ENCODE peak calls at places on chromosomes 7 and 10, in eight cellular contexts. Y is cardiac fibroblast; T is coronary artery; M is aorta; Z is heart left ventricle; V is CD8-positive, alpha-beta memory T cell; N is hepatocyte; A is ovary. H is an unnamed sample.

GRCh38 chr7:39609462-39610149 is 13.8 kb upstream of the RALA start:
- DNase-seq in Z (peak; percentile 19), M (peak; percentile 80), T (no peak), N (peak; percentile 32), V (no peak), Y (no peak), A (no peak), H (no peak)

GRCh38 chr7:16951483-16952080 is 69.8 kb upstream of the AGR3 start:
- DNase-seq in V (no peak), N (no peak), M (no peak), Y (peak; percentile 38), T (no peak), Z (no peak), A (no peak), H (no peak)

GRCh38 chr7:74199551-74200355 is 10.1 kb upstream of the LAT2 start:
- DNase-seq in Z (no peak), V (no peak), Y (peak; percentile 27), N (no peak), A (no peak), M (peak; percentile 37), T (no peak), H (no peak)

GRCh38 chr10:101879456-101880189 is 36.0 kb upstream of the KCNIP2 start:
- DNase-seq in T (no peak), N (no peak), Y (peak; percentile 81), M (no peak), Z (no peak), V (no peak), A (no peak), H (no peak)

GRCh38 chr7:86600506-86601290 is 43.0 kb upstream of the GRM3 start:
- DNase-seq in A (no peak), Z (no peak), V (no peak), M (no peak), N (peak; percentile 4), Y (no peak), T (no peak), H (no peak)

GRCh38 chr7:122974229-122974628 is 21.3 kb downstream of the TAS2R16 start:
- DNase-seq in A (no peak), N (no peak), M (no peak), Y (no peak), V (no peak), Z (no peak), T (no peak), H (no peak)

GRCh38 chr10:61325183-61325582 is 128.0 kb downstream of the TMEM26 start:
- DNase-seq in N (no peak), Y (no peak), M (no peak), Z (no peak), T (no peak), A (no peak), V (no peak), H (no peak)

GRCh38 chr10:116667484-116667883 is 46.7 kb downstream of the PNLIPRP2 start:
- DNase-seq in Y (no peak), N (no peak), M (no peak), V (no peak), Z (no peak), A (peak; percentile 6), T (no peak), H (no peak)

GRCh38 chr7:46139079-46139478 is 218.0 kb upstream of the IGFBP3 start:
- DNase-seq in Z (no peak), Y (peak; percentile 89), V (no peak), N (peak; percentile 37), M (no peak), A (no peak), T (no peak), H (no peak)

GRCh38 chr10:132905661-132906060 is 36.7 kb downstream of the CFAP46 start:
- DNase-seq in T (no peak), A (no peak), M (peak; percentile 41), V (no peak), Y (no peak), N (no peak), Z (no peak), H (no peak)

GRCh38 chr7:27124979-27125689 is 5.4 kb downstream of the HOXA4 start:
- DNase-seq in Z (no peak), Y (no peak), M (no peak), T (peak; percentile 26), N (no peak), A (no peak), V (no peak), H (no peak)

GRCh38 chr7:2864999-2865670 is 21.0 kb upstream of the GNA12 start:
- DNase-seq in Y (peak; percentile 81), T (no peak), A (peak; percentile 83), V (peak; percentile 61), M (peak; percentile 82), N (peak; percentile 76), Z (peak; percentile 62), H (no peak)

GRCh38 chr7:2861509-2861908 is 17.4 kb upstream of the GNA12 start:
- DNase-seq in M (peak; percentile 19), Y (no peak), V (no peak), Z (no peak), A (no peak), N (no peak), T (no peak), H (no peak)

GRCh38 chr7:2864204-2864985 is 20.3 kb upstream of the GNA12 start:
- DNase-seq in Y (peak; percentile 60), T (no peak), Z (no peak), A (no peak), V (peak; percentile 10), M (peak; percentile 57), N (no peak), H (no peak)

GRCh38 chr7:2862831-2863361 is 18.8 kb upstream of the GNA12 start:
- DNase-seq in V (peak; percentile 54), M (peak; percentile 76), T (no peak), A (no peak), N (no peak), Z (no peak), Y (peak; percentile 83), H (no peak)

GRCh38 chr7:2863461-2864066 is 19.5 kb upstream of the GNA12 start:
- DNase-seq in A (peak; percentile 85), V (peak; percentile 69), Z (peak; percentile 84), M (peak; percentile 93), N (peak; percentile 85), T (peak; percentile 96), Y (peak; percentile 99), H (peak; percentile 37)
- H3K4me3 ChIP-seq in A (no peak overlapping the region), V (peak overlapping the region; percentile 32), Z (peak overlapping the region; percentile 9), M (no peak overlapping the region), N (no peak overlapping the region), T (peak overlapping the region; percentile 62), Y (no peak overlapping the region), H (peak overlapping the region; percentile 1)

DNA sequence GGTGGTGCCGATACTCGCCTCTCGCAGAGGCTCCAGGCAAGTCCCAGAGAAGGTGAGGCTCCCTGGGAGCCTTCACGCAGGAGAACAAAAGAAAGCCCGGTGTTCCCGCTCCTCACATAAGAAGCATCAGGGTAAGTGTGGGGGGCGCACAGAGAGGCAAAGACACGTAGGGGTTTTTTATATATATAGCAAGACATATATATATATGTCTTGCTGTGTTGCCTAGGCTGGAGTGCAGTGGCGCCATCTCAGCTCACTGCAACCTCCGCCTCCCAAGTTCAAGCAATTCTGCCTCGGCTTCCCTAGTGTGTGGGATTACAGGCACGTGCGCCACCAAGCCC is 61.3 kb downstream of the PDIA4 start:
- DNase-seq in M (no peak), Y (no peak), T (no peak), Z (no peak), A (no peak), N (no peak), V (no peak), H (no peak)
- H3K4me3 ChIP-seq in M (no peak overlapping the region), Y (no peak overlapping the region), T (peak overlapping the region; percentile 63), Z (peak overlapping the region; percentile 46), A (no peak overlapping the region), N (no peak overlapping the region), V (no peak overlapping the region), H (peak overlapping the region; percentile 34)

DNA sequence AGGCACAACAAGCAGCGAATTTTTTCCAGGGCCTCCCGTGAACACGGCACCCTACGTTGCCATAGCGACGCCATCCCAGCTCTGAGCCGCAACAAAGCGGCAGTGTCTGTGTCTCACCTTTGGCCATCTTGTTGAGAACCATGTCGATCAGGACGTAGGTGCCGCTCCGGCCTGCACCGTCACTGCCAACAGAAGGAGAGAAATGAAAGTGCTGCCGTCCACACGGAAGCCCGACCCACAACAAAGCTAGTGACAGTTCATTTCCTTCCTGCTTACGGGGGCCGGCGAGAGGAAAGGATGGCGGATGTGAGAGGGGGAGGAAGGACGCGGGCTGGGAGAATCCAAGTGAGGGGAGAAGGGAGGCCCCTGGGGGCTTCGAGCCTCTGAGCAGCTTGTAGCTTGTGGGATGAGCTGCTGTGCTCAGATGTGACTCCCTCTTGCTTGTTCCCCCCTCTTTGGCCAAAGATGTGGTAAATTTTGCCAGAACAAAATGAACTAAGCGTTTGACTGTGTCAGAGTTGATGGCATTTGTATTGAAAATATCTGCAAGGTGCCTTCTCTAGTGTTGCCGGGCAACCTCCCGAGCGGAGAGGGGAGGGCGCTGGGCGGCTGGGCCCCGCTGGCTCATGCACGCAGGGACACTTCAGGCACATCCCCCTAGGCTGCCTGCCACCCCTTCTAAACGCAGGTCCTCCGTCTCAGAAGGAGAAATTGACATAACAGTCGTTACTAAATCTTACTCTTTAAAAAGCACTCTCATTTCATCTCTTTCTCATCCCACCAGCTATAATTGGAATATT is 232.2 kb downstream of the DNAJB6 start:
- DNase-seq in T (no peak), Y (peak; percentile 18), N (peak; percentile 47), M (peak; percentile 78), A (peak; percentile 53), Z (peak; percentile 68), V (peak; percentile 65), H (no peak)
- H3K4me3 ChIP-seq in T (peak overlapping the region; percentile 77), Y (peak overlapping the region; percentile 53), N (peak overlapping the region; percentile 55), M (peak overlapping the region; percentile 17), A (peak overlapping the region; percentile 47), Z (peak overlapping the region; percentile 58), V (peak overlapping the region; percentile 60), H (peak overlapping the region; percentile 74)

GRCh38 chr7:7970620-7971307 is 2.2 kb downstream of the GLCCI1 start:
- DNase-seq in N (no peak), V (peak; percentile 36), Y (peak; percentile 13), A (no peak), T (no peak), M (no peak), Z (no peak), H (no peak)

GRCh38 chr7:7972128-7972527 is 3.5 kb downstream of the GLCCI1 start:
- DNase-seq in Z (no peak), Y (no peak), N (no peak), M (no peak), T (no peak), A (no peak), V (no peak), H (no peak)

GRCh38 chr7:7970113-7970619 is 1.6 kb downstream of the GLCCI1 start:
- DNase-seq in M (no peak), Y (no peak), T (no peak), Z (no peak), N (peak; percentile 36), V (no peak), A (no peak), H (no peak)

GRCh38 chr7:7971308-7972040 is 2.9 kb downstream of the GLCCI1 start:
- DNase-seq in M (no peak), V (no peak), Y (no peak), A (no peak), T (no peak), N (no peak), Z (no peak), H (no peak)

DNA sequence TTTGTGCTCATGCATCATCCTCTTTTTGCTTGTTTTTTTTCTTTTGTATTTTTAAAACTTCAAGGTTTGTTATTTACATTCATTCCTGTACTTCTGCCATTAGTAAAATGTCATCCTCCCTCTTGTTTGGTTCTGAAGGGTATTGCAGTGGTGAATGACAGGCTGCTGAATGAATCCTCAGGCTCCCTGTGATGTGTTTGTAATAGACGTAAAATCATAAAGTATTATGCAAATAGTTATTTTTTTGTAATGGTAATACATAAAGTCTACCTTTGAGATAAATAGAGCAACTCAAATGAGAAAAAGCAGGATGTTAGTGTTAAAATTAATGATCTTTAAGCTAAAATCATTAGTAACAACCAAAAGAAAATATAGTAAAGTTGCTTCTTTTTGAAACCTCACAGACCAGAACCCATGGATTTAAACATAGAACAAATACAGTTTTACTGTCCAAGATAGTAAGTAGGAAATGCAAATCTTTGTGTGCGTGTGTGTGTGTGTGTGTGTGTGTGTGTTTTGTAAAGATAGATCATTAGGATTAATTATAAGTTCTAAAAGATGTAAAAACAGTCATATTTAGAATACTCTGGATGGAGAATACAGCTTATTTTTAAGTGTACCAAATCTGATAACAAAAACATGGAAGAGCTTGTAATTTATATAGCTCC is 4.5 kb downstream of the GLCCI1 start:
- DNase-seq in Y (no peak), V (no peak), A (no peak), Z (no peak), M (no peak), N (no peak), T (no peak), H (no peak)
- H3K4me3 ChIP-seq in Y (no peak overlapping the region), V (no peak overlapping the region), A (no peak overlapping the region), Z (no peak overlapping the region), M (no peak overlapping the region), N (no peak overlapping the region), T (no peak overlapping the region), H (no peak overlapping the region)